ENCODE peak calls at places on chromosomes 7 and 10, in four cellular contexts. S is IMR-90, Z is mesenchymal stem cell, F is H9. G is an unnamed sample.

GRCh38 chr7:142463401-142463850 is 205.6 kb upstream of the PRSS58 start:
- DNase-seq in S (no peak), F (no peak), Z (no peak), G (no peak)

GRCh38 chr7:28955723-28956607 is 2.2 kb downstream of the TRIL start:
- DNase-seq in S (peak), Z (peak), F (peak), G (peak)

GRCh38 chr10:35545878-35546631 is 59.1 kb upstream of the GJD4 start:
- DNase-seq in S (peak), F (no peak), Z (no peak), G (no peak)

GRCh38 chr7:101094791-101095375 is 9.6 kb downstream of the TRIM56 start:
- DNase-seq in F (peak), Z (peak), S (peak), G (no peak)

GRCh38 chr7:91940171-91940570 is 491 bp upstream of the AKAP9 start:
- DNase-seq in F (peak), S (no peak), Z (peak), G (peak)

GRCh38 chr7:28853150-28853549 is 105.0 kb downstream of the TRIL start:
- DNase-seq in Z (peak), F (no peak), S (no peak), G (no peak)

GRCh38 chr7:100865971-100866720 is 1.0 kb upstream of the TRIP6 start:
- DNase-seq in Z (no peak), S (no peak), F (no peak), G (no peak)

GRCh38 chr10:78981257-78981969 is 87.4 kb upstream of the ZMIZ1 start:
- DNase-seq in Z (no peak), S (no peak), F (no peak), G (no peak)

GRCh38 chr7:155462163-155462735 is 4.3 kb downstream of the EN2 start:
- DNase-seq in S (no peak), Z (no peak), F (no peak), G (no peak)

GRCh38 chr10:124495176-124495575 is 33.6 kb downstream of the LHPP start:
- DNase-seq in S (no peak), Z (no peak), F (no peak), G (no peak)

GRCh38 chr10:117224036-117224430 is 16.9 kb upstream of the SLC18A2 start:
- DNase-seq in F (no peak), S (no peak), Z (no peak), G (no peak)

GRCh38 chr7:112510032-112510742 is 29.4 kb downstream of the LSMEM1 start:
- DNase-seq in F (no peak), S (peak), Z (peak), G (no peak)

GRCh38 chr10:132712291-132712690 is 73.7 kb downstream of the NKX6-2 start:
- DNase-seq in S (no peak), F (no peak), Z (no peak), G (no peak)

GRCh38 chr10:91797077-91797690 is 1.0 kb upstream of the TNKS2 start:
- DNase-seq in F (no peak), S (no peak), Z (no peak), G (no peak)

GRCh38 chr10:78892383-78893191 is 176.2 kb upstream of the ZMIZ1 start:
- DNase-seq in Z (peak), S (no peak), F (no peak), G (no peak)

GRCh38 chr7:1619152-1620079 is 49.6 kb upstream of the PSMG3 start:
- DNase-seq in S (no peak), Z (no peak), F (no peak), G (no peak)

GRCh38 chr7:2066251-2066919 is 166.4 kb downstream of the MAD1L1 start:
- DNase-seq in F (no peak), S (no peak), Z (no peak), G (no peak)

GRCh38 chr10:95896066-95896850 is 11.5 kb upstream of the CC2D2B start:
- DNase-seq in Z (no peak), S (no peak), F (no peak), G (no peak)

GRCh38 chr10:11823122-11823988 is at the start of gene PROSER2:
- DNase-seq in S (peak), F (peak), Z (peak), G (peak)

GRCh38 chr10:9823268-9823930 is 1194.3 kb upstream of the CELF2 start:
- DNase-seq in F (no peak), S (peak), Z (no peak), G (no peak)

GRCh38 chr7:76236226-76236625 is 34.5 kb downstream of the SRRM3 start:
- DNase-seq in Z (no peak), F (no peak), S (no peak), G (no peak)

GRCh38 chr10:3380392-3381050 is 207.9 kb upstream of the PITRM1 start:
- DNase-seq in F (no peak), Z (no peak), S (no peak), G (no peak)

GRCh38 chr10:43383204-43383971 is 12.0 kb downstream of the FXYD4 start:
- DNase-seq in S (no peak), F (no peak), Z (no peak), G (no peak)

GRCh38 chr7:17362439-17363095 is 64.1 kb downstream of the AHR start:
- DNase-seq in S (peak), F (no peak), Z (peak), G (no peak)

GRCh38 chr7:157813053-157813452 is 476.2 kb downstream of the DNAJB6 start:
- DNase-seq in F (no peak), Z (no peak), S (no peak), G (no peak)

GRCh38 chr7:25565949-25566348 is 337.7 kb upstream of the NPVF start:
- DNase-seq in S (peak), F (peak), Z (peak), G (peak)

GRCh38 chr7:158782638-158783490 is 46.4 kb downstream of the ESYT2 start:
- DNase-seq in F (no peak), S (peak), Z (peak), G (no peak)

GRCh38 chr7:108455833-108456677 is at the start of gene NRCAM:
- DNase-seq in Z (peak), F (peak), S (no peak), G (peak)

GRCh38 chr7:76234931-76235441 is 33.3 kb downstream of the SRRM3 start:
- DNase-seq in S (peak), F (peak), Z (peak), G (peak)

GRCh38 chr7:107694395-107694794 is 33.8 kb downstream of the SLC26A4 start:
- DNase-seq in Z (no peak), F (no peak), S (peak), G (no peak)

GRCh38 chr7:99004781-99005500 is 126.6 kb downstream of the TRRAP start:
- DNase-seq in F (no peak), S (no peak), Z (no peak), G (no peak)

GRCh38 chr10:46556515-46557318 is at the start of gene GPRIN2:
- DNase-seq in Z (no peak), S (no peak), F (peak), G (peak)

GRCh38 chr10:26881600-26882331 is 21.0 kb upstream of the ABI1 start:
- DNase-seq in F (no peak), S (peak), Z (peak), G (peak)

GRCh38 chr10:88745633-88746032 is 14.2 kb upstream of the LIPN start:
- DNase-seq in S (no peak), Z (no peak), F (no peak), G (no peak)

GRCh38 chr7:26560857-26561256 is 269.2 kb downstream of the SNX10 start:
- DNase-seq in F (no peak), Z (no peak), S (no peak), G (no peak)

GRCh38 chr7:78437118-78437517 is 638.5 kb downstream of the PHTF2 start:
- DNase-seq in S (peak), Z (peak), F (no peak), G (no peak)

GRCh38 chr10:78541528-78542470 is 508.1 kb downstream of the RPS24 start:
- DNase-seq in Z (peak), S (peak), F (no peak), G (no peak)

DNA sequence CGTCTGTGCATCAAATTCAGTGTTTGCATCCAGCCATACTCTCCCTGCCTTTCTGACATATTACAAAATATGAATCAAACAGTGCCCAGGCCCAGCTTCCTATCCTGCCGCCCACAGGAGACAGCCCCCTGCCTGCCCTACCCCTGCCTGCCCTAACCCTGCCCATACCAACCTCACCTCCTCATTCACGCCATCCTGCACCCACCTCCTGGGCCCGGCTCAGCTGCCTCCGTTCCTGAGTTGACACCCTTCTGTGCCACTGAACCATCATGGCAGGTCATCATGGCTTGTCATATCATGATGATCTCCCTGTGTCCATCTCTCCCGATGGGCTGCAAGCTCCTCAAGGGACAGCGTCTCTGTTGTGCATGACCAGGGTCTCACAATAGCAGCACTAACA is 72.3 kb downstream of the TNS3 start:
- DNase-seq in Z (no peak), S (no peak), F (no peak), G (no peak)
- H2BK120ac ChIP-seq in Z (no peak), S (peak), F (no peak), G (no peak)

GRCh38 chr7:123714296-123715080 is 34.3 kb downstream of the WASL start:
- DNase-seq in S (peak), F (no peak), Z (no peak), G (no peak)
- H4K91ac ChIP-seq in S (no peak), F (no peak), Z (no peak), G (no peak)

DNA sequence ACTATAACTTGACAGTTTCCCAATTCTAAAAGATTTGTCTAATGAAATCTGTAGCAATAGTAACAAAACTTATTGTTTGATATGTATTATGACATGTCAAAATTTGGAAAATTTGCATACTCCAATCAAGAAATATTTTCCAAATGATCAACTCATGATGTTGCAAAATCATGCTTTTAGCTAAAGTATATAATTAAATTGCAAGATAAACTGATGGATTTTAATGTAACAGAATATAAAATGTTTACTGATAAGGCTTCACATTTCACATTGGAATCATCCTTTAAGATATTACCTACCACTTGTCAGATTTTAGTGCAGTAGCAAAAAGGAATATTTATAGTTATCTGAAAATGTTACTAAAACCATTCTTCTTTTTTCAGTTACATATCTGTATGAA is 421.9 kb upstream of the SEMA3D start:
- DNase-seq in F (no peak), S (no peak), Z (no peak), G (no peak)
- H2BK120ac ChIP-seq in F (no peak), S (no peak), Z (no peak), G (no peak)

GRCh38 chr7:21771261-21771660 is 174.4 kb downstream of the CDCA7L start:
- DNase-seq in S (no peak), Z (no peak), F (no peak), G (no peak)
- H4K91ac ChIP-seq in S (no peak), Z (no peak), F (no peak), G (no peak)

GRCh38 chr7:134545918-134546317 is 3.0 kb upstream of the AKR1B15 start:
- DNase-seq in S (no peak), Z (no peak), F (no peak), G (no peak)
- H2BK120ac ChIP-seq in S (no peak), Z (no peak), F (no peak), G (no peak)

GRCh38 chr7:47578581-47579270 is 3.2 kb downstream of the TNS3 start:
- DNase-seq in S (peak), Z (peak), F (no peak), G (no peak)
- H4K91ac ChIP-seq in S (peak), Z (peak), F (no peak), G (no peak)

DNA sequence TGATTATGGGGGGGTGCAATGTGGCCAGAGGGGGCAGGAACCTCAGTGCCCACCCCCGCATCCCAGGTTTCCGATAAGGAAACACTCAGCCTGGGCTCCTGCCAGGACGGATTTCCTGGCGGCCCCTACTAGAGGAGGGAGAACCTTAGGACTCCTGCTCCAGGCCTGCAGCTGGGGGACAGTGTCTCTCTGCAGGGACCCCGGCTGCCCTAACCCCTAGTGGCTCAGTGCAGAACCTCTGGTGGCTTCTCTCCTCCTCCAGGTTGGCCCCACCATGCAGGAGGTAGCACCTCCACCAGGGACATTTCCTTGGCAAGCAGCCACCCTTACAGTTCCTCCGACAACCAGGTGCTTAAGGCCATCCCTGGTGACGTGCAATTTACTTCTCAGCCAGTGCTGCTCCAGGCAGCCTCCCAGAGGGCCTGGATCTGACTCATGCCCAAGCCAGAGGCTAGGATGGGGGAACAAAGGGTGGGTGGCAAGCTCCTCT is 31.9 kb downstream of the SH2B2 start:
- DNase-seq in F (no peak), Z (no peak), S (peak), G (no peak)
- H2BK120ac ChIP-seq in F (no peak), Z (no peak), S (no peak), G (no peak)

G was measured in neuronal stem cell.